ENCODE peak calls at places on chromosome 10, in ten cellular contexts. One of them, this sample, is unnamed.

GRCh38 chr10:50992972-50993766 is 81.1 kb upstream of the PRKG1 start:
- DNase-seq in colonic mucosa: peak
- DNase-seq in RKO: no peak
- DNase-seq in KG1: no peak
- DNase-seq in GM12892: no peak
- DNase-seq in A172: no peak
- DNase-seq in posterior vena cava: peak
- DNase-seq in activated CD8-positive, alpha-beta memory T cell treated with anti-CD3 and anti-CD28 coated beads, Interleukin-2, amount 50 U/mL, for 48 hours: no peak
- DNase-seq in EL: peak
- DNase-seq in T-helper 22 cell: no peak
- DNase-seq in this sample: peak

GRCh38 chr10:5575482-5576153 is 50.9 kb downstream of the CALML3 start:
- DNase-seq in RKO: peak
- DNase-seq in A172: peak
- DNase-seq in GM12892: no peak
- DNase-seq in activated CD8-positive, alpha-beta memory T cell treated with anti-CD3 and anti-CD28 coated beads, Interleukin-2, amount 50 U/mL, for 48 hours: no peak
- DNase-seq in KG1: no peak
- DNase-seq in EL: peak
- DNase-seq in colonic mucosa: no peak
- DNase-seq in T-helper 22 cell: no peak
- DNase-seq in posterior vena cava: peak
- DNase-seq in this sample: no peak

GRCh38 chr10:11713186-11713743 is 28.9 kb upstream of the ECHDC3 start:
- DNase-seq in KG1: no peak
- DNase-seq in GM12892: no peak
- DNase-seq in posterior vena cava: no peak
- DNase-seq in RKO: no peak
- DNase-seq in colonic mucosa: no peak
- DNase-seq in A172: no peak
- DNase-seq in activated CD8-positive, alpha-beta memory T cell treated with anti-CD3 and anti-CD28 coated beads, Interleukin-2, amount 50 U/mL, for 48 hours: no peak
- DNase-seq in EL: no peak
- DNase-seq in T-helper 22 cell: no peak
- DNase-seq in this sample: no peak

GRCh38 chr10:95266674-95267095 is 24.1 kb downstream of the PDLIM1 start:
- DNase-seq in RKO: peak
- DNase-seq in GM12892: no peak
- DNase-seq in colonic mucosa: peak
- DNase-seq in activated CD8-positive, alpha-beta memory T cell treated with anti-CD3 and anti-CD28 coated beads, Interleukin-2, amount 50 U/mL, for 48 hours: no peak
- DNase-seq in T-helper 22 cell: no peak
- DNase-seq in KG1: no peak
- DNase-seq in A172: peak
- DNase-seq in EL: peak
- DNase-seq in posterior vena cava: no peak
- DNase-seq in this sample: peak

GRCh38 chr10:90328896-90329295 is 528.9 kb downstream of the HTR7 start:
- DNase-seq in colonic mucosa: no peak
- DNase-seq in posterior vena cava: no peak
- DNase-seq in activated CD8-positive, alpha-beta memory T cell treated with anti-CD3 and anti-CD28 coated beads, Interleukin-2, amount 50 U/mL, for 48 hours: no peak
- DNase-seq in EL: no peak
- DNase-seq in KG1: no peak
- DNase-seq in A172: no peak
- DNase-seq in GM12892: no peak
- DNase-seq in RKO: no peak
- DNase-seq in T-helper 22 cell: no peak
- DNase-seq in this sample: no peak

GRCh38 chr10:87861566-87861952 is 1.8 kb downstream of the KLLN start:
- DNase-seq in GM12892: peak
- DNase-seq in A172: peak
- DNase-seq in colonic mucosa: peak
- DNase-seq in posterior vena cava: peak
- DNase-seq in RKO: peak
- DNase-seq in T-helper 22 cell: no peak
- DNase-seq in activated CD8-positive, alpha-beta memory T cell treated with anti-CD3 and anti-CD28 coated beads, Interleukin-2, amount 50 U/mL, for 48 hours: no peak
- DNase-seq in EL: peak
- DNase-seq in KG1: peak
- DNase-seq in this sample: peak

GRCh38 chr10:63169063-63169462 is 35.9 kb downstream of the NRBF2 start:
- DNase-seq in colonic mucosa: no peak
- DNase-seq in posterior vena cava: no peak
- DNase-seq in activated CD8-positive, alpha-beta memory T cell treated with anti-CD3 and anti-CD28 coated beads, Interleukin-2, amount 50 U/mL, for 48 hours: no peak
- DNase-seq in RKO: no peak
- DNase-seq in A172: no peak
- DNase-seq in GM12892: no peak
- DNase-seq in T-helper 22 cell: no peak
- DNase-seq in KG1: no peak
- DNase-seq in EL: no peak
- DNase-seq in this sample: no peak

GRCh38 chr10:90644165-90644564 is 213.7 kb downstream of the HTR7 start:
- DNase-seq in KG1: no peak
- DNase-seq in activated CD8-positive, alpha-beta memory T cell treated with anti-CD3 and anti-CD28 coated beads, Interleukin-2, amount 50 U/mL, for 48 hours: no peak
- DNase-seq in RKO: no peak
- DNase-seq in colonic mucosa: no peak
- DNase-seq in T-helper 22 cell: no peak
- DNase-seq in GM12892: no peak
- DNase-seq in A172: no peak
- DNase-seq in EL: peak
- DNase-seq in posterior vena cava: no peak
- DNase-seq in this sample: no peak

GRCh38 chr10:81473755-81474154 is 401.2 kb upstream of the NRG3 start:
- DNase-seq in posterior vena cava: peak
- DNase-seq in RKO: no peak
- DNase-seq in EL: no peak
- DNase-seq in GM12892: no peak
- DNase-seq in colonic mucosa: no peak
- DNase-seq in T-helper 22 cell: no peak
- DNase-seq in A172: no peak
- DNase-seq in activated CD8-positive, alpha-beta memory T cell treated with anti-CD3 and anti-CD28 coated beads, Interleukin-2, amount 50 U/mL, for 48 hours: no peak
- DNase-seq in KG1: no peak
- DNase-seq in this sample: no peak

GRCh38 chr10:70404906-70405824 is 1.2 kb downstream of the EIF4EBP2 start:
- DNase-seq in EL: peak
- DNase-seq in A172: peak
- DNase-seq in RKO: peak
- DNase-seq in T-helper 22 cell: no peak
- DNase-seq in colonic mucosa: peak
- DNase-seq in KG1: peak
- DNase-seq in GM12892: no peak
- DNase-seq in posterior vena cava: peak
- DNase-seq in activated CD8-positive, alpha-beta memory T cell treated with anti-CD3 and anti-CD28 coated beads, Interleukin-2, amount 50 U/mL, for 48 hours: peak
- DNase-seq in this sample: peak

GRCh38 chr10:110430369-110431273 is 67.1 kb upstream of the DUSP5 start:
- DNase-seq in A172: no peak
- DNase-seq in activated CD8-positive, alpha-beta memory T cell treated with anti-CD3 and anti-CD28 coated beads, Interleukin-2, amount 50 U/mL, for 48 hours: peak
- DNase-seq in EL: no peak
- DNase-seq in T-helper 22 cell: no peak
- DNase-seq in RKO: no peak
- DNase-seq in colonic mucosa: no peak
- DNase-seq in KG1: no peak
- DNase-seq in GM12892: no peak
- DNase-seq in posterior vena cava: peak
- DNase-seq in this sample: no peak

GRCh38 chr10:88848499-88848898 is 3.1 kb downstream of the ANKRD22 start:
- DNase-seq in activated CD8-positive, alpha-beta memory T cell treated with anti-CD3 and anti-CD28 coated beads, Interleukin-2, amount 50 U/mL, for 48 hours: no peak
- DNase-seq in EL: peak
- DNase-seq in T-helper 22 cell: no peak
- DNase-seq in posterior vena cava: no peak
- DNase-seq in KG1: no peak
- DNase-seq in RKO: peak
- DNase-seq in GM12892: no peak
- DNase-seq in colonic mucosa: no peak
- DNase-seq in A172: peak
- DNase-seq in this sample: no peak

GRCh38 chr10:10777279-10777678 is 240.4 kb upstream of the CELF2 start:
- DNase-seq in KG1: no peak
- DNase-seq in activated CD8-positive, alpha-beta memory T cell treated with anti-CD3 and anti-CD28 coated beads, Interleukin-2, amount 50 U/mL, for 48 hours: no peak
- DNase-seq in T-helper 22 cell: no peak
- DNase-seq in posterior vena cava: no peak
- DNase-seq in RKO: no peak
- DNase-seq in colonic mucosa: no peak
- DNase-seq in GM12892: no peak
- DNase-seq in A172: no peak
- DNase-seq in EL: no peak
- DNase-seq in this sample: no peak

GRCh38 chr10:103507235-103508191 is 14.0 kb downstream of the NEURL1 start:
- DNase-seq in EL: no peak
- DNase-seq in activated CD8-positive, alpha-beta memory T cell treated with anti-CD3 and anti-CD28 coated beads, Interleukin-2, amount 50 U/mL, for 48 hours: peak
- DNase-seq in KG1: no peak
- DNase-seq in RKO: no peak
- DNase-seq in colonic mucosa: peak
- DNase-seq in A172: no peak
- DNase-seq in posterior vena cava: peak
- DNase-seq in GM12892: no peak
- DNase-seq in T-helper 22 cell: no peak
- DNase-seq in this sample: peak